ENCODE peak calls at places on chromosomes 6 and 20, in ten cellular contexts. E is OCI-LY7, J is transverse colon, X is body of pancreas, K is H1, W is hepatocyte, L is GM12878, M is Karpas-422, O is upper lobe of right lung, G is esophagus muscularis mucosa. T is an unnamed sample.

GRCh38 chr6:32332433-32332832 is 39.3 kb downstream of the TSBP1 start:
- DNase-seq in G (no peak), M (no peak), J (no peak), L (no peak), K (no peak), X (no peak), W (no peak), E (no peak), O (no peak), T (no peak)

GRCh38 chr6:168598251-168599117 is 157.5 kb downstream of the SMOC2 start:
- DNase-seq in K (no peak), M (no peak), E (no peak), X (no peak), O (no peak), J (no peak), W (no peak), G (no peak), L (no peak), T (no peak)

GRCh38 chr6:165689699-165690098 is 26.7 kb upstream of the PDE10A start:
- DNase-seq in L (no peak), J (no peak), O (no peak), M (no peak), G (peak; percentile 57), X (no peak), E (no peak), W (no peak), K (no peak), T (no peak)

GRCh38 chr20:58719971-58720371 is 27.4 kb downstream of the NPEPL1 start:
- DNase-seq in L (no peak), X (peak; percentile 10), W (peak; percentile 3), E (no peak), K (peak; percentile 43), G (peak; percentile 64), J (peak; percentile 13), M (no peak), O (no peak), T (no peak)

GRCh38 chr6:74041420-74041819 is 345.4 kb downstream of the CD109 start:
- DNase-seq in O (no peak), M (no peak), J (no peak), G (no peak), K (peak; percentile 48), X (no peak), E (no peak), L (no peak), W (no peak), T (no peak)

GRCh38 chr6:26743941-26744699 is 84.6 kb upstream of the ZNF322 start:
- DNase-seq in G (peak; percentile 24), X (no peak), O (no peak), K (peak; percentile 60), M (no peak), J (no peak), L (no peak), E (no peak), W (no peak), T (no peak)

GRCh38 chr6:116221067-116221466 is 32.8 kb downstream of the TSPYL4 start:
- DNase-seq in M (no peak), G (no peak), J (no peak), E (no peak), O (no peak), L (no peak), W (no peak), X (no peak), K (no peak), T (no peak)

GRCh38 chr6:107735906-107736635 is 88.0 kb downstream of the SCML4 start:
- DNase-seq in K (no peak), W (no peak), O (no peak), X (no peak), G (peak; percentile 89), M (no peak), J (no peak), L (no peak), E (peak; percentile 54), T (no peak)

GRCh38 chr6:89087881-89088280 is 7.3 kb downstream of the PNRC1 start:
- DNase-seq in M (no peak), E (no peak), X (no peak), J (no peak), W (no peak), G (no peak), L (no peak), K (no peak), O (no peak), T (no peak)

GRCh38 chr6:112744827-112745226 is 397.7 kb downstream of the RFPL4B start:
- DNase-seq in O (no peak), W (no peak), E (no peak), K (no peak), J (no peak), L (no peak), G (no peak), X (no peak), M (no peak), T (no peak)

GRCh38 chr6:107646176-107646575 is 156.3 kb downstream of the SOBP start:
- DNase-seq in M (no peak), J (no peak), E (no peak), X (no peak), L (no peak), K (no peak), O (peak; percentile 69), W (peak; percentile 51), G (no peak), T (no peak)

GRCh38 chr6:124368131-124368530 is 564.5 kb downstream of the NKAIN2 start:
- DNase-seq in W (no peak), O (no peak), L (no peak), M (no peak), X (no peak), J (no peak), E (no peak), K (no peak), G (no peak), T (no peak)

GRCh38 chr6:34543421-34543820 is 12.7 kb downstream of the SPDEF start:
- DNase-seq in E (no peak), W (no peak), J (no peak), L (no peak), G (no peak), O (no peak), X (no peak), M (no peak), K (no peak), T (no peak)

GRCh38 chr6:34916348-34916967 is 27.4 kb downstream of the ANKS1A start:
- DNase-seq in W (no peak), M (no peak), K (no peak), J (no peak), E (no peak), X (no peak), G (no peak), L (no peak), O (no peak), T (no peak)

GRCh38 chr6:88910922-88911778 is 52.3 kb downstream of the RNGTT start:
- DNase-seq in K (no peak), W (no peak), L (no peak), G (no peak), J (no peak), O (no peak), X (no peak), E (no peak), M (no peak), T (no peak)

DNA sequence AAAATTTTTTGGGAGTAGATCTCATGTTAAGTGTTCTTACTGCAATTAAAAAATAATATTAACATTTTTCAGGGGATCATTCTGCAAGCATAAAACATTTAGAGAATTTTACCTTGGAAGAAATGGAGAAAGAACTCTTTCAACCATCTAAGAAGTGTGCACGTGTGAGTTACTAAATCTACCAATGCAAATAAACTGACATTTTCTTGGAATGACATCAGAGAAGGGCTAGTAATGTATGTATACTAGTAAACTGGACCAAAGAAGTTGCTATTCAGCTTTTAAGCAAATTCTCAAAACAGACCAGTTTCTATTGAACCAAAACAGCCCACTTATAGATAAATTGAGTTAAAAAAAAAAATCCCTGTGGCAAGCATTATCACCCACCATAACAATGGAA is 191.1 kb downstream of the BTBD3 start:
- DNase-seq in X (no peak), K (no peak), G (no peak), M (no peak), W (no peak), L (no peak), E (no peak), O (no peak), J (no peak), T (no peak)
- H3K27ac ChIP-seq in X (no peak overlapping the region), K (no peak overlapping the region), G (no peak overlapping the region), M (no peak overlapping the region), W (no peak overlapping the region), L (no peak overlapping the region), E (no peak overlapping the region), O (no peak overlapping the region), J (no peak overlapping the region), T (no peak overlapping the region)

GRCh38 chr20:43737925-43738324 is 11.1 kb upstream of the GTSF1L start:
- DNase-seq in E (no peak), O (no peak), W (no peak), M (no peak), X (no peak), L (no peak), K (no peak), J (no peak), G (no peak), T (no peak)
- H3K4me1 ChIP-seq in E (peaks cover 42% of the 10 kb centered on the region), O (no peaks in the 10 kb centered on the region), W (no peaks in the 10 kb centered on the region), M (peaks cover 6% of the 10 kb centered on the region), X (no peaks in the 10 kb centered on the region), L (peaks cover 36% of the 10 kb centered on the region), K (no peaks in the 10 kb centered on the region), J (no peaks in the 10 kb centered on the region), G (no peaks in the 10 kb centered on the region), T (no peaks in the 10 kb centered on the region)

GRCh38 chr6:30714263-30714662 is 2.8 kb downstream of the MDC1 start:
- DNase-seq in L (no peak), K (no peak), M (peak; percentile 34), E (no peak), W (no peak), G (no peak), O (no peak), X (no peak), J (no peak), T (no peak)
- H3K36me3 ChIP-seq in L (peaks cover 7% of the 10 kb centered on the region), K (peaks cover 31% of the 10 kb centered on the region), M (peaks cover 14% of the 10 kb centered on the region), E (peaks cover 66% of the 10 kb centered on the region), W (no peaks in the 10 kb centered on the region), G (peaks cover 54% of the 10 kb centered on the region), O (peaks cover 52% of the 10 kb centered on the region), X (peaks cover 3% of the 10 kb centered on the region), J (no peaks in the 10 kb centered on the region), T (peaks cover 7% of the 10 kb centered on the region)

DNA sequence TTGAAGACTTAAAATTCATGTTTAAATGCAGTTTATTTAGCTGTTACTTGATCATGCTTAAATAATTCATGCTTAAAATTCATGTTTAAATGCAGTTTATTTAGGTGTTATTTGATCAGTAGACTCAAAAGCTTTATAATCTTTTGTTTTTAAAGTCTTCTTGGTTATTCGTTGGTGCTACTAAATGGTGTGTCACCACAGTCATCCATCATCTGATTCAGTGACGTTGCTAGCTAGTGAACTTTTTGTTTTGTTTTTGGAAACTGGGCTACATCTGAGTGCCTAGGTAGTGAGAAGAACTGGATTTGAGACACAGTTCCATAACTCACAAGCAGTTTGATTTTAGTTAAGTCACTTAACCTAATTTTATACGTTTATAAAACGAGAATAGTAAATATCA is 20.9 kb downstream of the SCAF8 start:
- DNase-seq in K (no peak), J (no peak), G (no peak), O (no peak), W (no peak), M (no peak), L (no peak), X (no peak), E (no peak), T (peak; percentile 18)
- H3K27ac ChIP-seq in K (no peak overlapping the region), J (no peak overlapping the region), G (peak overlapping the region; percentile 40), O (no peak overlapping the region), W (no peak overlapping the region), M (no peak overlapping the region), L (no peak overlapping the region), X (no peak overlapping the region), E (no peak overlapping the region), T (no peak overlapping the region)

GRCh38 chr6:166800110-166800509 is 156.2 kb downstream of the RNASET2 start:
- DNase-seq in M (no peak), X (no peak), W (no peak), O (no peak), G (peak; percentile 66), L (no peak), J (no peak), K (peak; percentile 39), E (no peak), T (no peak)
- H3K4me1 ChIP-seq in M (no peaks in the 10 kb centered on the region), X (no peaks in the 10 kb centered on the region), W (no peaks in the 10 kb centered on the region), O (no peaks in the 10 kb centered on the region), G (no peaks in the 10 kb centered on the region), L (no peaks in the 10 kb centered on the region), J (no peaks in the 10 kb centered on the region), K (no peaks in the 10 kb centered on the region), E (no peaks in the 10 kb centered on the region), T (no peaks in the 10 kb centered on the region)

T was measured in small intestine.